ENCODE peak calls at places on chromosomes 3 and 15, in seven cellular contexts. One of them, this sample, is unnamed.
A peak's percentile ranks its signal among the peaks of the same experiment; 100 is the strongest.

GRCh38 chr3:110521019-110521418 is 550.6 kb upstream of the NECTIN3 start:
- DNase-seq in NB4: no peak
- DNase-seq in GM23338: no peak
- DNase-seq in foreskin fibroblast: peak; percentile 96
- DNase-seq in lower leg skin: no peak
- DNase-seq in hepatocyte: peak; percentile 43
- DNase-seq in Peyer's patch: no peak
- DNase-seq in this sample: no peak

GRCh38 chr3:58383476-58383875 is 50.2 kb downstream of the PDHB start:
- DNase-seq in NB4: no peak
- DNase-seq in Peyer's patch: no peak
- DNase-seq in lower leg skin: no peak
- DNase-seq in hepatocyte: no peak
- DNase-seq in GM23338: no peak
- DNase-seq in foreskin fibroblast: peak; percentile 53
- DNase-seq in this sample: no peak

GRCh38 chr3:153749070-153749610 is 372.1 kb upstream of the ARHGEF26 start:
- DNase-seq in hepatocyte: no peak
- DNase-seq in Peyer's patch: no peak
- DNase-seq in NB4: no peak
- DNase-seq in foreskin fibroblast: peak; percentile 64
- DNase-seq in GM23338: no peak
- DNase-seq in lower leg skin: no peak
- DNase-seq in this sample: no peak

GRCh38 chr15:93900476-93901400 is 330.6 kb upstream of the MCTP2 start:
- DNase-seq in hepatocyte: no peak
- DNase-seq in NB4: peak; percentile 8
- DNase-seq in foreskin fibroblast: no peak
- DNase-seq in GM23338: peak; percentile 22
- DNase-seq in lower leg skin: no peak
- DNase-seq in Peyer's patch: no peak
- DNase-seq in this sample: no peak

GRCh38 chr3:115190747-115191146 is 43.7 kb upstream of the ZBTB20 start:
- DNase-seq in NB4: no peak
- DNase-seq in Peyer's patch: no peak
- DNase-seq in hepatocyte: no peak
- DNase-seq in GM23338: no peak
- DNase-seq in foreskin fibroblast: no peak
- DNase-seq in lower leg skin: no peak
- DNase-seq in this sample: no peak

GRCh38 chr3:11558002-11558401 is 85.7 kb downstream of the VGLL4 start:
- DNase-seq in foreskin fibroblast: peak; percentile 94
- DNase-seq in hepatocyte: no peak
- DNase-seq in Peyer's patch: no peak
- DNase-seq in GM23338: no peak
- DNase-seq in NB4: no peak
- DNase-seq in lower leg skin: no peak
- DNase-seq in this sample: no peak

GRCh38 chr15:49421991-49422390 is 1.1 kb upstream of the FGF7 start:
- DNase-seq in lower leg skin: peak; percentile 27
- DNase-seq in GM23338: peak; percentile 75
- DNase-seq in Peyer's patch: peak; percentile 56
- DNase-seq in foreskin fibroblast: peak; percentile 66
- DNase-seq in hepatocyte: peak; percentile 64
- DNase-seq in NB4: peak; percentile 67
- DNase-seq in this sample: peak; percentile 35

GRCh38 chr3:23739536-23739935 is 66.2 kb upstream of the UBE2E1 start:
- DNase-seq in Peyer's patch: no peak
- DNase-seq in hepatocyte: no peak
- DNase-seq in GM23338: no peak
- DNase-seq in NB4: peak; percentile 66
- DNase-seq in foreskin fibroblast: peak; percentile 77
- DNase-seq in lower leg skin: peak; percentile 59
- DNase-seq in this sample: no peak

GRCh38 chr3:14206548-14207177 is 28.0 kb downstream of the LSM3 start:
- DNase-seq in foreskin fibroblast: no peak
- DNase-seq in hepatocyte: no peak
- DNase-seq in NB4: peak; percentile 56
- DNase-seq in Peyer's patch: no peak
- DNase-seq in lower leg skin: no peak
- DNase-seq in GM23338: peak; percentile 53
- DNase-seq in this sample: no peak

GRCh38 chr3:13571831-13572750 is 23.2 kb downstream of the FBLN2 start:
- DNase-seq in hepatocyte: no peak
- DNase-seq in GM23338: no peak
- DNase-seq in foreskin fibroblast: no peak
- DNase-seq in lower leg skin: no peak
- DNase-seq in Peyer's patch: no peak
- DNase-seq in NB4: no peak
- DNase-seq in this sample: no peak

GRCh38 chr15:64619880-64620839 is 155.2 kb downstream of the RBPMS2 start:
- DNase-seq in lower leg skin: no peak
- DNase-seq in Peyer's patch: no peak
- DNase-seq in GM23338: no peak
- DNase-seq in hepatocyte: no peak
- DNase-seq in NB4: no peak
- DNase-seq in foreskin fibroblast: peak; percentile 79
- DNase-seq in this sample: no peak

GRCh38 chr3:42979044-42979962 is at the start of gene GASK1A:
- DNase-seq in GM23338: peak; percentile 89
- DNase-seq in Peyer's patch: peak; percentile 62
- DNase-seq in NB4: peak; percentile 55
- DNase-seq in lower leg skin: no peak
- DNase-seq in hepatocyte: peak; percentile 58
- DNase-seq in foreskin fibroblast: peak; percentile 43
- DNase-seq in this sample: peak; percentile 40

GRCh38 chr3:140848675-140849074 is 93.0 kb upstream of the SLC25A36 start:
- DNase-seq in GM23338: no peak
- DNase-seq in Peyer's patch: no peak
- DNase-seq in foreskin fibroblast: no peak
- DNase-seq in NB4: no peak
- DNase-seq in lower leg skin: no peak
- DNase-seq in hepatocyte: no peak
- DNase-seq in this sample: no peak

GRCh38 chr15:65937476-65937875 is 68.2 kb downstream of the RAB11A start:
- DNase-seq in Peyer's patch: no peak
- DNase-seq in foreskin fibroblast: peak; percentile 33
- DNase-seq in hepatocyte: no peak
- DNase-seq in lower leg skin: no peak
- DNase-seq in NB4: no peak
- DNase-seq in GM23338: no peak
- DNase-seq in this sample: no peak

GRCh38 chr3:189638276-189639031 is 7.3 kb downstream of the TP63 start:
- DNase-seq in hepatocyte: no peak
- DNase-seq in Peyer's patch: no peak
- DNase-seq in GM23338: no peak
- DNase-seq in lower leg skin: no peak
- DNase-seq in NB4: no peak
- DNase-seq in foreskin fibroblast: no peak
- DNase-seq in this sample: no peak

GRCh38 chr15:77402740-77403379 is 17.0 kb downstream of the PEAK1 start:
- DNase-seq in NB4: no peak
- DNase-seq in foreskin fibroblast: peak; percentile 80
- DNase-seq in Peyer's patch: no peak
- DNase-seq in hepatocyte: no peak
- DNase-seq in GM23338: no peak
- DNase-seq in lower leg skin: no peak
- DNase-seq in this sample: no peak

GRCh38 chr15:81038975-81039607 is 38.4 kb downstream of the TLNRD1 start:
- DNase-seq in hepatocyte: peak; percentile 49
- DNase-seq in lower leg skin: no peak
- DNase-seq in Peyer's patch: no peak
- DNase-seq in NB4: no peak
- DNase-seq in foreskin fibroblast: no peak
- DNase-seq in GM23338: no peak
- DNase-seq in this sample: no peak

GRCh38 chr15:77482570-77482969 is 61.9 kb downstream of the HMG20A start:
- DNase-seq in NB4: no peak
- DNase-seq in Peyer's patch: no peak
- DNase-seq in GM23338: no peak
- DNase-seq in hepatocyte: no peak
- DNase-seq in foreskin fibroblast: peak; percentile 89
- DNase-seq in lower leg skin: no peak
- DNase-seq in this sample: no peak

GRCh38 chr3:126558336-126559071 is at the start of gene C3orf22:
- DNase-seq in foreskin fibroblast: no peak
- DNase-seq in NB4: no peak
- DNase-seq in GM23338: no peak
- DNase-seq in hepatocyte: no peak
- DNase-seq in lower leg skin: peak; percentile 10
- DNase-seq in Peyer's patch: no peak
- DNase-seq in this sample: no peak

GRCh38 chr3:119428538-119428937 is 34.9 kb downstream of the TMEM39A start:
- DNase-seq in Peyer's patch: no peak
- DNase-seq in GM23338: peak; percentile 65
- DNase-seq in NB4: peak; percentile 7
- DNase-seq in lower leg skin: no peak
- DNase-seq in hepatocyte: no peak
- DNase-seq in foreskin fibroblast: no peak
- DNase-seq in this sample: no peak

GRCh38 chr3:908839-909238 is 184.0 kb upstream of the CNTN6 start:
- DNase-seq in lower leg skin: no peak
- DNase-seq in GM23338: peak; percentile 62
- DNase-seq in Peyer's patch: no peak
- DNase-seq in foreskin fibroblast: no peak
- DNase-seq in NB4: peak; percentile 2
- DNase-seq in hepatocyte: peak; percentile 17
- DNase-seq in this sample: no peak
- TF ChIP-seq CTCF in lower leg skin: no peak
- TF ChIP-seq CTCF in GM23338: peak; percentile 64
- TF ChIP-seq CTCF in Peyer's patch: no peak
- TF ChIP-seq CTCF in foreskin fibroblast: no peak
- TF ChIP-seq CTCF in NB4: peak; percentile 6
- TF ChIP-seq CTCF in hepatocyte: peak; percentile 41
- TF ChIP-seq CTCF in this sample: peak; percentile 56

GRCh38 chr15:42591238-42591936 is 16.0 kb downstream of the STARD9 start:
- DNase-seq in hepatocyte: peak; percentile 36
- DNase-seq in lower leg skin: no peak
- DNase-seq in GM23338: peak; percentile 53
- DNase-seq in Peyer's patch: no peak
- DNase-seq in foreskin fibroblast: peak; percentile 67
- DNase-seq in NB4: peak; percentile 32
- DNase-seq in this sample: no peak
- TF ChIP-seq CTCF in hepatocyte: peak; percentile 22
- TF ChIP-seq CTCF in lower leg skin: no peak
- TF ChIP-seq CTCF in GM23338: peak; percentile 52
- TF ChIP-seq CTCF in Peyer's patch: peak; percentile 16
- TF ChIP-seq CTCF in foreskin fibroblast: peak; percentile 12
- TF ChIP-seq CTCF in NB4: peak; percentile 34
- TF ChIP-seq CTCF in this sample: peak; percentile 46

GRCh38 chr15:52254331-52254730 is 41.3 kb downstream of the MYO5C start:
- DNase-seq in GM23338: peak; percentile 24
- DNase-seq in hepatocyte: no peak
- DNase-seq in foreskin fibroblast: peak; percentile 26
- DNase-seq in NB4: peak; percentile 36
- DNase-seq in lower leg skin: no peak
- DNase-seq in Peyer's patch: no peak
- DNase-seq in this sample: no peak
- TF ChIP-seq CTCF in GM23338: peak; percentile 30
- TF ChIP-seq CTCF in hepatocyte: no peak
- TF ChIP-seq CTCF in foreskin fibroblast: no peak
- TF ChIP-seq CTCF in NB4: peak; percentile 13
- TF ChIP-seq CTCF in lower leg skin: no peak
- TF ChIP-seq CTCF in Peyer's patch: no peak
- TF ChIP-seq CTCF in this sample: no peak

GRCh38 chr15:79724312-79724711 is 172.5 kb downstream of the MTHFS start:
- DNase-seq in GM23338: no peak
- DNase-seq in Peyer's patch: no peak
- DNase-seq in NB4: peak; percentile 42
- DNase-seq in hepatocyte: no peak
- DNase-seq in lower leg skin: no peak
- DNase-seq in foreskin fibroblast: peak; percentile 52
- DNase-seq in this sample: no peak

GRCh38 chr15:79724804-79725203 is 172.0 kb downstream of the MTHFS start:
- DNase-seq in foreskin fibroblast: no peak
- DNase-seq in Peyer's patch: no peak
- DNase-seq in hepatocyte: no peak
- DNase-seq in GM23338: no peak
- DNase-seq in lower leg skin: no peak
- DNase-seq in NB4: peak; percentile 52
- DNase-seq in this sample: no peak

DNA sequence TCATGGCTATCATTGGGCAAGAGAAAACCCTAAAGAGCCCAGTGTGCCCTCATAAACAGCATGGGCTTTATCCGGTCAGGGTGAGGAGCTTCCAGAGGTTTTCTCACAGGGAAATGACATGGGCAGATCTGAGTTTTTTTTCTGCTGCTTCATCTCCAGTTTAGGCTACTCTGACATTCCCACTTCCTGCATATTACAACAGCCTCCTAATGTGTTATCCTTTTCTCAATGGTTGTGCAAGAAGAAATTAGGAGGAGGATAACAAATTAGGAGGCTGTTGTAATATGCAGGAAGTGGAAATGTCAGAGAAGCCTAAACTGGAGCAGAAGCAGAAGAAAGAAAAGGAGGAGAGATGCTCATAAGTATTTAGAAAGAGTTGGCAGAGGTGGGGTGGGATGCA is 175.6 kb downstream of the MTHFS start:
- DNase-seq in hepatocyte: no peak
- DNase-seq in foreskin fibroblast: peak; percentile 3
- DNase-seq in NB4: no peak
- DNase-seq in lower leg skin: no peak
- DNase-seq in Peyer's patch: no peak
- DNase-seq in GM23338: no peak
- DNase-seq in this sample: no peak
- TF ChIP-seq CTCF in hepatocyte: no peak
- TF ChIP-seq CTCF in foreskin fibroblast: no peak
- TF ChIP-seq CTCF in NB4: no peak
- TF ChIP-seq CTCF in lower leg skin: no peak
- TF ChIP-seq CTCF in Peyer's patch: no peak
- TF ChIP-seq CTCF in GM23338: no peak
- TF ChIP-seq CTCF in this sample: no peak

GRCh38 chr3:31858439-31858838 is 122.6 kb downstream of the OSBPL10 start:
- DNase-seq in NB4: peak; percentile 5
- DNase-seq in GM23338: no peak
- DNase-seq in hepatocyte: no peak
- DNase-seq in foreskin fibroblast: no peak
- DNase-seq in Peyer's patch: no peak
- DNase-seq in lower leg skin: no peak
- DNase-seq in this sample: no peak
- TF ChIP-seq CTCF in NB4: no peak
- TF ChIP-seq CTCF in GM23338: peak; percentile 10
- TF ChIP-seq CTCF in hepatocyte: no peak
- TF ChIP-seq CTCF in foreskin fibroblast: no peak
- TF ChIP-seq CTCF in Peyer's patch: peak; percentile 10
- TF ChIP-seq CTCF in lower leg skin: no peak
- TF ChIP-seq CTCF in this sample: no peak